ENCODE peak calls at places on chromosomes 3 and 15, in nine cellular contexts. N, E, K, S, A, W, F, T and R are unnamed samples.

GRCh38 chr3:103977417-103977816 is 1389.3 kb upstream of the ALCAM start:
- DNase-seq in S (no peak), F (no peak), T (no peak), E (no peak), W (no peak), A (no peak), N (no peak), K (no peak), R (no peak)

GRCh38 chr3:195906865-195907729 is 1.3 kb downstream of the TNK2 start:
- DNase-seq in T (no peak), N (peak; percentile 61), S (no peak), A (peak; percentile 66), K (no peak), E (no peak), W (no peak), F (no peak), R (no peak)

GRCh38 chr3:193897791-193898190 is 238.2 kb upstream of the HES1 start:
- DNase-seq in N (no peak), F (no peak), E (no peak), A (no peak), T (no peak), K (no peak), S (no peak), W (no peak), R (no peak)

GRCh38 chr3:123723527-123724168 is 138.8 kb upstream of the HACD2 start:
- DNase-seq in K (peak; percentile 54), T (no peak), A (peak; percentile 81), F (peak; percentile 86), E (peak; percentile 88), N (peak; percentile 71), W (peak; percentile 63), S (peak; percentile 60), R (no peak)

GRCh38 chr15:95371664-95372063 is 958.8 kb upstream of the NR2F2 start:
- DNase-seq in W (no peak), A (no peak), K (no peak), N (no peak), E (peak; percentile 37), S (no peak), T (no peak), F (peak; percentile 26), R (no peak)

GRCh38 chr3:52200981-52201679 is 3.2 kb downstream of the ALAS1 start:
- DNase-seq in N (peak; percentile 50), S (no peak), K (no peak), E (no peak), T (no peak), A (no peak), W (no peak), F (peak; percentile 33), R (no peak)

GRCh38 chr15:99103279-99103678 is 1.6 kb upstream of the SYNM start:
- DNase-seq in E (no peak), K (no peak), T (no peak), S (no peak), A (no peak), N (no peak), F (no peak), W (no peak), R (no peak)

GRCh38 chr3:100717637-100718487 is 8.6 kb downstream of the TFG start:
- DNase-seq in N (no peak), S (no peak), K (no peak), W (no peak), E (no peak), T (no peak), A (no peak), F (no peak), R (no peak)

GRCh38 chr15:91469627-91470567 is 369.8 kb downstream of the SV2B start:
- DNase-seq in S (no peak), A (no peak), K (no peak), E (no peak), W (no peak), N (peak; percentile 90), F (no peak), T (no peak), R (no peak)

GRCh38 chr3:163587342-163587741 is 1491.0 kb downstream of the SI start:
- DNase-seq in W (no peak), E (no peak), F (no peak), S (no peak), N (no peak), A (no peak), T (no peak), K (no peak), R (no peak)

GRCh38 chr3:192367616-192368015 is 359.7 kb downstream of the FGF12 start:
- DNase-seq in A (no peak), N (no peak), T (no peak), W (no peak), S (no peak), K (no peak), F (no peak), E (no peak), R (no peak)

GRCh38 chr3:183745300-183746098 is 47.9 kb downstream of the YEATS2 start:
- DNase-seq in E (no peak), A (no peak), K (no peak), T (no peak), S (peak; percentile 56), W (no peak), N (no peak), F (no peak), R (no peak)

GRCh38 chr3:116512931-116513330 is 67.6 kb upstream of the LSAMP start:
- DNase-seq in S (no peak), N (no peak), A (no peak), T (no peak), K (no peak), W (no peak), F (no peak), E (no peak), R (no peak)

GRCh38 chr3:98962189-98962930 is 60.9 kb upstream of the DCBLD2 start:
- DNase-seq in A (no peak), E (peak; percentile 84), K (no peak), T (no peak), W (peak; percentile 77), N (no peak), F (peak; percentile 93), S (peak; percentile 46), R (no peak)
- H3K27ac ChIP-seq in A (no peak overlapping the region), E (peak overlapping the region; percentile 85), K (no peak overlapping the region), T (no peak overlapping the region), W (peak overlapping the region; percentile 49), N (no peak overlapping the region), F (peak overlapping the region; percentile 95), S (peak overlapping the region; percentile 55), R (no peak overlapping the region)

GRCh38 chr3:154120903-154121235 is 321 bp upstream of the ARHGEF26 start:
- DNase-seq in S (no peak), E (no peak), F (peak; percentile 55), N (no peak), A (no peak), K (no peak), W (no peak), T (no peak), R (no peak)
- H3K27ac ChIP-seq in S (no peak overlapping the region), E (peak overlapping the region; percentile 22), F (no peak overlapping the region), N (no peak overlapping the region), A (no peak overlapping the region), K (no peak overlapping the region), W (no peak overlapping the region), T (peak overlapping the region; percentile 56), R (peak overlapping the region; percentile 67)

GRCh38 chr3:134250717-134251220 is at the start of gene RYK:
- DNase-seq in E (peak; percentile 66), F (peak; percentile 85), K (peak; percentile 77), S (peak; percentile 94), W (peak; percentile 10), N (peak; percentile 78), T (peak; percentile 85), A (peak; percentile 86), R (peak; percentile 74)

GRCh38 chr3:134253475-134254231 is 3.0 kb upstream of the RYK start:
- DNase-seq in A (no peak), W (no peak), F (peak; percentile 9), S (no peak), E (no peak), K (no peak), T (no peak), N (peak; percentile 55), R (no peak)

GRCh38 chr3:134251731-134252391 is 1.2 kb upstream of the RYK start:
- DNase-seq in N (no peak), F (no peak), S (no peak), K (peak; percentile 33), E (no peak), A (no peak), T (peak; percentile 42), W (no peak), R (peak; percentile 21)

GRCh38 chr3:134255399-134255798 is 4.7 kb upstream of the RYK start:
- DNase-seq in A (no peak), F (no peak), N (no peak), W (no peak), S (no peak), T (no peak), E (no peak), K (no peak), R (no peak)

DNA sequence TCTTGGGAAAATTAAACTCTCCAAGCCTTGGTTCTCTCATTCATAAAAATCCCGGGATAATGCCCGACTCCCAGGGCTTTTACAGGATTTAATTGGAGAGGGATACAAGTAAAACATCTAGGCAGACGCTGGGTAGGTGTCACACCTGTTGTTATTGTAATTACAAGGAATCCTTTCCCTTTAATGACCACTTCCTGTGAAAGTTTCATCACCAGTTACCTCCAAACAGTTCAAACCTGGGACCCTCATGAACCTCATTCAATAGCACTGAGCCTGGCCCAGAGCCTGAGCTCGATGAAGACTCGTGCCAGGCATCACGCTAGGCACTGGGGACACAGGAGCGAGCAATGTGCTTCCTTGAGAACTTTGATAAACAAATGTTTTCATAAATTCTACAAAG is 2.1 kb upstream of the RYK start:
- DNase-seq in A (no peak), S (no peak), K (no peak), F (no peak), T (no peak), W (no peak), E (no peak), N (no peak), R (no peak)
- H3K27ac ChIP-seq in A (no peak overlapping the region), S (no peak overlapping the region), K (peak overlapping the region; percentile 98), F (no peak overlapping the region), T (peak overlapping the region; percentile 97), W (no peak overlapping the region), E (no peak overlapping the region), N (no peak overlapping the region), R (peak overlapping the region; percentile 94)

GRCh38 chr15:80182611-80183210 is 29.9 kb downstream of the FAH start:
- DNase-seq in S (no peak), F (peak; percentile 76), W (peak; percentile 69), K (no peak), T (no peak), A (no peak), E (peak; percentile 84), N (no peak), R (no peak)
- H3K27ac ChIP-seq in S (no peak overlapping the region), F (no peak overlapping the region), W (peak overlapping the region; percentile 52), K (no peak overlapping the region), T (no peak overlapping the region), A (no peak overlapping the region), E (no peak overlapping the region), N (no peak overlapping the region), R (peak overlapping the region; percentile 29)

GRCh38 chr3:127482216-127483004 is 108.1 kb downstream of the TPRA1 start:
- DNase-seq in N (no peak), E (no peak), W (no peak), A (no peak), S (peak; percentile 20), F (peak; percentile 71), K (peak; percentile 8), T (no peak), R (peak; percentile 27)
- H3K27ac ChIP-seq in N (no peak overlapping the region), E (no peak overlapping the region), W (no peak overlapping the region), A (no peak overlapping the region), S (no peak overlapping the region), F (peak overlapping the region; percentile 7), K (no peak overlapping the region), T (no peak overlapping the region), R (no peak overlapping the region)

DNA sequence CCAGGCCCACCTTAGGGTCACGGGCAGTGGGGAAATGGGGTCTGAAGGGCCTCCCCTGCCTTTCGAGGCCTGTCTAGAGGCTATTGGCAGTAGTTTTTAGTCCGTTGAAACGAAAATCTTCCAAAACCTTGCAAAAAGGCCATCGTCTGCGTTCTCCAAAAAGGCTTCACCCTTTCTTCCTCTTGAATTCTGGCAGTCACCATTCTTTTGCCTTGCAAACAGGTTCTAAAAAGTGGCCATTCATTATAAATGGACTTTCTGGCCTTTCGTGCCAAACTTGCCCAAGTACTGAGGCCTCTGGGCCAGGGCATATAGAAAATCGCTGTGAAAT is 367 bp upstream of the TARS3 start:
- DNase-seq in W (no peak), K (no peak), F (no peak), S (no peak), A (no peak), N (no peak), E (no peak), T (no peak), R (no peak)
- H3K27ac ChIP-seq in W (no peak overlapping the region), K (peak overlapping the region; percentile 38), F (no peak overlapping the region), S (no peak overlapping the region), A (no peak overlapping the region), N (no peak overlapping the region), E (no peak overlapping the region), T (peak overlapping the region; percentile 93), R (peak overlapping the region; percentile 98)